ENCODE peak calls at places on chromosomes 3 and 15, in five cellular contexts. One of them, this sample, is unnamed.

GRCh38 chr3:127214990-127215389 is 22.1 kb downstream of the PRR23E start:
- DNase-seq in activated B cell treated with CpG ODN at 0.5 μM for 24 hours: no peak
- DNase-seq in RWPE2: no peak
- DNase-seq in retina: no peak
- DNase-seq in CD4-positive, alpha-beta T cell: no peak
- DNase-seq in this sample: no peak

GRCh38 chr3:111128884-111129283 is 57.3 kb downstream of the NECTIN3 start:
- DNase-seq in activated B cell treated with CpG ODN at 0.5 μM for 24 hours: no peak
- DNase-seq in RWPE2: no peak
- DNase-seq in CD4-positive, alpha-beta T cell: no peak
- DNase-seq in retina: no peak
- DNase-seq in this sample: no peak

GRCh38 chr3:11847607-11848006 is 922 bp upstream of the TAMM41 start:
- DNase-seq in RWPE2: no peak
- DNase-seq in CD4-positive, alpha-beta T cell: no peak
- DNase-seq in retina: peak; percentile 3
- DNase-seq in activated B cell treated with CpG ODN at 0.5 μM for 24 hours: no peak
- DNase-seq in this sample: no peak

GRCh38 chr3:169146112-169146665 is 517.3 kb downstream of the MECOM start:
- DNase-seq in activated B cell treated with CpG ODN at 0.5 μM for 24 hours: peak; percentile 21
- DNase-seq in retina: peak; percentile 80
- DNase-seq in RWPE2: peak; percentile 61
- DNase-seq in CD4-positive, alpha-beta T cell: no peak
- DNase-seq in this sample: peak; percentile 53

GRCh38 chr15:70286110-70286806 is 188.5 kb upstream of the TLE3 start:
- DNase-seq in RWPE2: peak; percentile 41
- DNase-seq in retina: no peak
- DNase-seq in CD4-positive, alpha-beta T cell: no peak
- DNase-seq in activated B cell treated with CpG ODN at 0.5 μM for 24 hours: no peak
- DNase-seq in this sample: peak; percentile 65

GRCh38 chr15:65921780-65922179 is 52.5 kb downstream of the RAB11A start:
- DNase-seq in retina: no peak
- DNase-seq in activated B cell treated with CpG ODN at 0.5 μM for 24 hours: no peak
- DNase-seq in CD4-positive, alpha-beta T cell: no peak
- DNase-seq in RWPE2: no peak
- DNase-seq in this sample: no peak

GRCh38 chr15:57950381-57950946 is 115.0 kb downstream of the ALDH1A2 start:
- DNase-seq in CD4-positive, alpha-beta T cell: no peak
- DNase-seq in RWPE2: no peak
- DNase-seq in retina: no peak
- DNase-seq in activated B cell treated with CpG ODN at 0.5 μM for 24 hours: no peak
- DNase-seq in this sample: no peak

GRCh38 chr3:4674216-4674615 is 181.1 kb downstream of the ITPR1 start:
- DNase-seq in RWPE2: no peak
- DNase-seq in activated B cell treated with CpG ODN at 0.5 μM for 24 hours: no peak
- DNase-seq in CD4-positive, alpha-beta T cell: no peak
- DNase-seq in retina: no peak
- DNase-seq in this sample: no peak

GRCh38 chr15:76172782-76173181 is 113.0 kb downstream of the TMEM266 start:
- DNase-seq in CD4-positive, alpha-beta T cell: no peak
- DNase-seq in RWPE2: no peak
- DNase-seq in retina: no peak
- DNase-seq in activated B cell treated with CpG ODN at 0.5 μM for 24 hours: no peak
- DNase-seq in this sample: no peak

GRCh38 chr3:12135029-12135634 is 23.6 kb downstream of the TIMP4 start:
- DNase-seq in activated B cell treated with CpG ODN at 0.5 μM for 24 hours: peak; percentile 34
- DNase-seq in retina: peak; percentile 69
- DNase-seq in CD4-positive, alpha-beta T cell: peak; percentile 29
- DNase-seq in RWPE2: no peak
- DNase-seq in this sample: peak; percentile 87

GRCh38 chr3:129576514-129577345 is 29.7 kb downstream of the PLXND1 start:
- DNase-seq in retina: no peak
- DNase-seq in CD4-positive, alpha-beta T cell: peak; percentile 59
- DNase-seq in RWPE2: no peak
- DNase-seq in activated B cell treated with CpG ODN at 0.5 μM for 24 hours: peak; percentile 53
- DNase-seq in this sample: no peak

GRCh38 chr15:29726553-29726952 is 95.7 kb downstream of the TJP1 start:
- DNase-seq in RWPE2: no peak
- DNase-seq in retina: no peak
- DNase-seq in CD4-positive, alpha-beta T cell: no peak
- DNase-seq in activated B cell treated with CpG ODN at 0.5 μM for 24 hours: no peak
- DNase-seq in this sample: no peak

GRCh38 chr15:97084650-97085049 is 754.1 kb downstream of the NR2F2 start:
- DNase-seq in CD4-positive, alpha-beta T cell: no peak
- DNase-seq in activated B cell treated with CpG ODN at 0.5 μM for 24 hours: no peak
- DNase-seq in retina: no peak
- DNase-seq in RWPE2: no peak
- DNase-seq in this sample: no peak

GRCh38 chr3:192571197-192571791 is 156.0 kb downstream of the FGF12 start:
- DNase-seq in RWPE2: peak; percentile 48
- DNase-seq in CD4-positive, alpha-beta T cell: no peak
- DNase-seq in activated B cell treated with CpG ODN at 0.5 μM for 24 hours: no peak
- DNase-seq in retina: peak; percentile 68
- DNase-seq in this sample: peak; percentile 26

GRCh38 chr3:73609655-73610054 is 15.1 kb downstream of the PDZRN3 start:
- DNase-seq in retina: no peak
- DNase-seq in CD4-positive, alpha-beta T cell: no peak
- DNase-seq in activated B cell treated with CpG ODN at 0.5 μM for 24 hours: no peak
- DNase-seq in RWPE2: no peak
- DNase-seq in this sample: no peak

GRCh38 chr15:36658321-36658720 is 78.9 kb downstream of the CDIN1 start:
- DNase-seq in RWPE2: no peak
- DNase-seq in activated B cell treated with CpG ODN at 0.5 μM for 24 hours: no peak
- DNase-seq in CD4-positive, alpha-beta T cell: no peak
- DNase-seq in retina: no peak
- DNase-seq in this sample: no peak

GRCh38 chr3:185330238-185330637 is 32.7 kb upstream of the MAP3K13 start:
- DNase-seq in activated B cell treated with CpG ODN at 0.5 μM for 24 hours: no peak
- DNase-seq in RWPE2: no peak
- DNase-seq in retina: no peak
- DNase-seq in CD4-positive, alpha-beta T cell: no peak
- DNase-seq in this sample: no peak

GRCh38 chr3:103644450-103644849 is 1209.6 kb downstream of the ZPLD1 start:
- DNase-seq in retina: no peak
- DNase-seq in activated B cell treated with CpG ODN at 0.5 μM for 24 hours: no peak
- DNase-seq in CD4-positive, alpha-beta T cell: no peak
- DNase-seq in RWPE2: no peak
- DNase-seq in this sample: no peak

GRCh38 chr3:42214565-42215283 is 51.3 kb downstream of the CCK start:
- DNase-seq in RWPE2: no peak
- DNase-seq in CD4-positive, alpha-beta T cell: no peak
- DNase-seq in activated B cell treated with CpG ODN at 0.5 μM for 24 hours: no peak
- DNase-seq in retina: no peak
- DNase-seq in this sample: no peak

GRCh38 chr3:190387578-190388213 is at the start of gene CLDN16:
- DNase-seq in CD4-positive, alpha-beta T cell: no peak
- DNase-seq in activated B cell treated with CpG ODN at 0.5 μM for 24 hours: no peak
- DNase-seq in RWPE2: no peak
- DNase-seq in retina: no peak
- DNase-seq in this sample: peak; percentile 79

GRCh38 chr3:1082024-1082633 is 10.7 kb upstream of the CNTN6 start:
- DNase-seq in RWPE2: no peak
- DNase-seq in CD4-positive, alpha-beta T cell: no peak
- DNase-seq in activated B cell treated with CpG ODN at 0.5 μM for 24 hours: no peak
- DNase-seq in retina: peak; percentile 59
- DNase-seq in this sample: peak; percentile 57

GRCh38 chr15:44033894-44034293 is 161.2 kb downstream of the FRMD5 start:
- DNase-seq in retina: no peak
- DNase-seq in activated B cell treated with CpG ODN at 0.5 μM for 24 hours: no peak
- DNase-seq in RWPE2: no peak
- DNase-seq in CD4-positive, alpha-beta T cell: no peak
- DNase-seq in this sample: no peak

GRCh38 chr15:43958894-43959330 is 132.1 kb downstream of the WDR76 start:
- DNase-seq in retina: no peak
- DNase-seq in RWPE2: no peak
- DNase-seq in activated B cell treated with CpG ODN at 0.5 μM for 24 hours: no peak
- DNase-seq in CD4-positive, alpha-beta T cell: no peak
- DNase-seq in this sample: no peak

GRCh38 chr3:25592510-25592968 is 72.2 kb downstream of the TOP2B start:
- DNase-seq in retina: no peak
- DNase-seq in CD4-positive, alpha-beta T cell: no peak
- DNase-seq in RWPE2: no peak
- DNase-seq in activated B cell treated with CpG ODN at 0.5 μM for 24 hours: no peak
- DNase-seq in this sample: no peak

GRCh38 chr15:75104804-75105557 is 81.6 kb downstream of the PPCDC start:
- DNase-seq in retina: no peak
- DNase-seq in CD4-positive, alpha-beta T cell: no peak
- DNase-seq in activated B cell treated with CpG ODN at 0.5 μM for 24 hours: no peak
- DNase-seq in RWPE2: peak; percentile 88
- DNase-seq in this sample: no peak

GRCh38 chr15:77107068-77107467 is 36.2 kb upstream of the TSPAN3 start:
- DNase-seq in RWPE2: no peak
- DNase-seq in retina: no peak
- DNase-seq in CD4-positive, alpha-beta T cell: no peak
- DNase-seq in activated B cell treated with CpG ODN at 0.5 μM for 24 hours: no peak
- DNase-seq in this sample: no peak

GRCh38 chr15:34323217-34323616 is 14.4 kb downstream of the SLC12A6 start:
- DNase-seq in activated B cell treated with CpG ODN at 0.5 μM for 24 hours: no peak
- DNase-seq in CD4-positive, alpha-beta T cell: no peak
- DNase-seq in retina: no peak
- DNase-seq in RWPE2: no peak
- DNase-seq in this sample: no peak

GRCh38 chr3:85533586-85533985 is 574.8 kb downstream of the CADM2 start:
- DNase-seq in activated B cell treated with CpG ODN at 0.5 μM for 24 hours: no peak
- DNase-seq in CD4-positive, alpha-beta T cell: no peak
- DNase-seq in RWPE2: no peak
- DNase-seq in retina: no peak
- DNase-seq in this sample: no peak

GRCh38 chr3:195612075-195612800 is 28.5 kb upstream of the APOD start:
- DNase-seq in retina: no peak
- DNase-seq in RWPE2: peak; percentile 31
- DNase-seq in activated B cell treated with CpG ODN at 0.5 μM for 24 hours: no peak
- DNase-seq in CD4-positive, alpha-beta T cell: no peak
- DNase-seq in this sample: no peak

GRCh38 chr15:31083394-31083790 is 18.1 kb downstream of the TRPM1 start:
- DNase-seq in CD4-positive, alpha-beta T cell: no peak
- DNase-seq in RWPE2: peak; percentile 70
- DNase-seq in retina: no peak
- DNase-seq in activated B cell treated with CpG ODN at 0.5 μM for 24 hours: no peak
- DNase-seq in this sample: no peak

GRCh38 chr15:60179786-60180391 is 175.8 kb downstream of the FOXB1 start:
- DNase-seq in CD4-positive, alpha-beta T cell: peak; percentile 2
- DNase-seq in activated B cell treated with CpG ODN at 0.5 μM for 24 hours: no peak
- DNase-seq in retina: no peak
- DNase-seq in RWPE2: no peak
- DNase-seq in this sample: no peak

GRCh38 chr15:31236184-31237041 is 90.2 kb upstream of the KLF13 start:
- DNase-seq in retina: no peak
- DNase-seq in RWPE2: peak; percentile 84
- DNase-seq in CD4-positive, alpha-beta T cell: no peak
- DNase-seq in activated B cell treated with CpG ODN at 0.5 μM for 24 hours: no peak
- DNase-seq in this sample: peak; percentile 83

GRCh38 chr3:112687214-112687613 is 46.3 kb upstream of the CCDC80 start:
- DNase-seq in retina: no peak
- DNase-seq in RWPE2: no peak
- DNase-seq in CD4-positive, alpha-beta T cell: no peak
- DNase-seq in activated B cell treated with CpG ODN at 0.5 μM for 24 hours: no peak
- DNase-seq in this sample: no peak

GRCh38 chr15:61997786-61998185 is 62.5 kb downstream of the VPS13C start:
- DNase-seq in retina: no peak
- DNase-seq in RWPE2: no peak
- DNase-seq in activated B cell treated with CpG ODN at 0.5 μM for 24 hours: no peak
- DNase-seq in CD4-positive, alpha-beta T cell: no peak
- DNase-seq in this sample: no peak

GRCh38 chr15:74908635-74909034 is 2.0 kb upstream of the FAM219B start:
- DNase-seq in CD4-positive, alpha-beta T cell: no peak
- DNase-seq in RWPE2: no peak
- DNase-seq in activated B cell treated with CpG ODN at 0.5 μM for 24 hours: no peak
- DNase-seq in retina: no peak
- DNase-seq in this sample: no peak

GRCh38 chr15:52784799-52785671 is 5.1 kb downstream of the ONECUT1 start:
- DNase-seq in retina: peak; percentile 86
- DNase-seq in activated B cell treated with CpG ODN at 0.5 μM for 24 hours: no peak
- DNase-seq in CD4-positive, alpha-beta T cell: no peak
- DNase-seq in RWPE2: no peak
- DNase-seq in this sample: peak; percentile 79

GRCh38 chr15:97904196-97904572 is 56.3 kb upstream of the ARRDC4 start:
- DNase-seq in RWPE2: peak; percentile 85
- DNase-seq in activated B cell treated with CpG ODN at 0.5 μM for 24 hours: no peak
- DNase-seq in CD4-positive, alpha-beta T cell: peak; percentile 5
- DNase-seq in retina: peak; percentile 88
- DNase-seq in this sample: peak; percentile 93

GRCh38 chr15:42650208-42651066 is 75.0 kb downstream of the STARD9 start:
- DNase-seq in CD4-positive, alpha-beta T cell: peak; percentile 37
- DNase-seq in activated B cell treated with CpG ODN at 0.5 μM for 24 hours: no peak
- DNase-seq in RWPE2: no peak
- DNase-seq in retina: peak; percentile 55
- DNase-seq in this sample: no peak

GRCh38 chr3:129961142-129961541 is 13.4 kb upstream of the TRH start:
- DNase-seq in retina: no peak
- DNase-seq in RWPE2: no peak
- DNase-seq in CD4-positive, alpha-beta T cell: no peak
- DNase-seq in activated B cell treated with CpG ODN at 0.5 μM for 24 hours: no peak
- DNase-seq in this sample: no peak

GRCh38 chr3:127112796-127113570 is 79.9 kb upstream of the PRR23E start:
- DNase-seq in retina: no peak
- DNase-seq in RWPE2: no peak
- DNase-seq in CD4-positive, alpha-beta T cell: no peak
- DNase-seq in activated B cell treated with CpG ODN at 0.5 μM for 24 hours: no peak
- DNase-seq in this sample: no peak